ENCODE peak calls at places on chromosomes 7 and 10, in nine cellular contexts. I is HL-60; Q is HEK293T; X is fibroblast of lung; O is dermis blood vessel endothelial cell; J is stimulated activated CD4-positive, alpha-beta T cell treated with anti-CD3 and anti-CD28 coated beads, Interleukin-4, amount 100 ng/mL, for 1 hour; B is activated CD4-positive, CD25-positive, alpha-beta regulatory T cell; N is type B pancreatic cell; C is small intestine. D is an unnamed sample.

GRCh38 chr7:105438847-105439173 is 50.1 kb upstream of the SRPK2 start:
- DNase-seq in Q (no peak), C (no peak), N (no peak), B (no peak), X (no peak), I (no peak), O (no peak), J (no peak), D (no peak)

GRCh38 chr10:76632158-76633051 is 1005.2 kb downstream of the KCNMA1 start:
- DNase-seq in J (no peak), O (no peak), N (no peak), C (peak; percentile 48), I (no peak), X (no peak), Q (peak; percentile 15), B (no peak), D (no peak)

GRCh38 chr7:134699021-134699818 is 52.6 kb downstream of the BPGM start:
- DNase-seq in C (no peak), Q (no peak), B (no peak), N (no peak), X (no peak), O (no peak), J (no peak), I (no peak), D (no peak)

GRCh38 chr10:132533571-132534260 is 3.9 kb upstream of the INPP5A start:
- DNase-seq in B (no peak), O (no peak), I (no peak), J (no peak), Q (no peak), N (no peak), X (no peak), C (no peak), D (no peak)

GRCh38 chr7:112420236-112420945 is 29.9 kb upstream of the IFRD1 start:
- DNase-seq in I (no peak), J (no peak), X (no peak), N (no peak), O (peak; percentile 9), Q (no peak), C (no peak), B (no peak), D (no peak)

GRCh38 chr10:92241158-92241500 is 49.7 kb downstream of the CPEB3 start:
- DNase-seq in I (peak; percentile 7), C (peak; percentile 48), Q (peak; percentile 32), N (no peak), J (no peak), X (no peak), B (no peak), O (peak; percentile 5), D (no peak)

GRCh38 chr7:65924193-65924592 is 51.3 kb downstream of the VKORC1L1 start:
- DNase-seq in X (no peak), C (no peak), J (no peak), B (no peak), Q (no peak), N (no peak), O (no peak), I (no peak), D (no peak)

GRCh38 chr10:123144697-123145541 is 3.0 kb upstream of the HMX2 start:
- DNase-seq in B (no peak), C (no peak), J (no peak), N (no peak), O (no peak), Q (no peak), I (no peak), X (no peak), D (peak; percentile 59)

D was measured in osteocyte.